ENCODE peak calls at places on chromosome 13, in ten cellular contexts. A, G, S, V, Z, N, K, F, M and P are unnamed samples.

GRCh38 chr13:73754727-73755292 is 379.4 kb downstream of the KLF12 start:
- DNase-seq in A (peak), G (peak), S (no peak), V (peak), Z (no peak), N (peak), K (peak), F (peak), M (no peak), P (no peak)

GRCh38 chr13:106468948-106469590 is 66.4 kb downstream of the EFNB2 start:
- DNase-seq in A (no peak), G (no peak), S (no peak), V (no peak), Z (no peak), N (no peak), K (no peak), F (no peak), M (no peak), P (no peak)

GRCh38 chr13:103178986-103179695 is 112.9 kb upstream of the SLC10A2 start:
- DNase-seq in A (no peak), G (no peak), S (no peak), V (no peak), Z (no peak), N (no peak), K (no peak), F (no peak), M (no peak), P (no peak)

GRCh38 chr13:43787518-43787891 is 733 bp upstream of the ENOX1 start:
- DNase-seq in A (peak), G (no peak), S (no peak), V (no peak), Z (no peak), N (no peak), K (no peak), F (no peak), M (no peak), P (no peak)

GRCh38 chr13:110503979-110504499 is 57.5 kb downstream of the RAB20 start:
- DNase-seq in A (no peak), G (no peak), S (no peak), V (no peak), Z (no peak), N (no peak), K (no peak), F (no peak), M (no peak), P (no peak)

GRCh38 chr13:24208314-24208713 is 47.8 kb downstream of the SPATA13 start:
- DNase-seq in A (peak), G (no peak), S (no peak), V (peak), Z (no peak), N (peak), K (no peak), F (peak), M (no peak), P (no peak)

GRCh38 chr13:33367186-33367895 is 81.8 kb upstream of the STARD13 start:
- DNase-seq in A (no peak), G (no peak), S (no peak), V (no peak), Z (no peak), N (no peak), K (no peak), F (no peak), M (no peak), P (no peak)

GRCh38 chr13:32528358-32528757 is 10.2 kb downstream of the N4BP2L2 start:
- DNase-seq in A (no peak), G (no peak), S (no peak), V (no peak), Z (no peak), N (no peak), K (no peak), F (no peak), M (no peak), P (no peak)

GRCh38 chr13:53064721-53065120 is 36.1 kb downstream of the OLFM4 start:
- DNase-seq in A (no peak), G (no peak), S (no peak), V (no peak), Z (no peak), N (no peak), K (no peak), F (no peak), M (no peak), P (no peak)